ENCODE peak calls at places on chromosomes 16 and 17, in seven cellular contexts. One of them, this sample, is unnamed.

GRCh38 chr16:4081577-4082021 is 34.6 kb downstream of the ADCY9 start:
- DNase-seq in psoas muscle: no peak
- DNase-seq in cardiac muscle cell: no peak
- DNase-seq in esophagus squamous epithelium: no peak
- DNase-seq in effector memory CD4-positive, alpha-beta T cell: no peak
- DNase-seq in A549: no peak
- DNase-seq in Karpas-422: no peak
- DNase-seq in this sample: no peak

GRCh38 chr17:42026821-42027539 is 7.1 kb downstream of the NKIRAS2 start:
- DNase-seq in A549: no peak
- DNase-seq in Karpas-422: no peak
- DNase-seq in effector memory CD4-positive, alpha-beta T cell: no peak
- DNase-seq in esophagus squamous epithelium: no peak
- DNase-seq in psoas muscle: no peak
- DNase-seq in cardiac muscle cell: no peak
- DNase-seq in this sample: no peak

GRCh38 chr17:75832164-75832651 is 12.0 kb downstream of the UNC13D start:
- DNase-seq in psoas muscle: peak
- DNase-seq in Karpas-422: no peak
- DNase-seq in effector memory CD4-positive, alpha-beta T cell: peak
- DNase-seq in esophagus squamous epithelium: no peak
- DNase-seq in A549: no peak
- DNase-seq in cardiac muscle cell: no peak
- DNase-seq in this sample: no peak

GRCh38 chr16:30185141-30185682 is 1.8 kb downstream of the CORO1A start:
- DNase-seq in psoas muscle: peak
- DNase-seq in cardiac muscle cell: no peak
- DNase-seq in esophagus squamous epithelium: no peak
- DNase-seq in A549: no peak
- DNase-seq in Karpas-422: peak
- DNase-seq in effector memory CD4-positive, alpha-beta T cell: no peak
- DNase-seq in this sample: no peak

GRCh38 chr17:33964344-33964979 is 290.6 kb upstream of the CCL2 start:
- DNase-seq in psoas muscle: no peak
- DNase-seq in esophagus squamous epithelium: no peak
- DNase-seq in effector memory CD4-positive, alpha-beta T cell: no peak
- DNase-seq in A549: no peak
- DNase-seq in cardiac muscle cell: no peak
- DNase-seq in Karpas-422: peak
- DNase-seq in this sample: no peak

GRCh38 chr16:72240949-72241348 is 69.0 kb upstream of the PMFBP1 start:
- DNase-seq in A549: no peak
- DNase-seq in Karpas-422: no peak
- DNase-seq in psoas muscle: no peak
- DNase-seq in esophagus squamous epithelium: no peak
- DNase-seq in cardiac muscle cell: no peak
- DNase-seq in effector memory CD4-positive, alpha-beta T cell: no peak
- DNase-seq in this sample: no peak

GRCh38 chr16:6038966-6039530 is 941.5 kb upstream of the EEF2KMT start:
- DNase-seq in effector memory CD4-positive, alpha-beta T cell: no peak
- DNase-seq in Karpas-422: no peak
- DNase-seq in psoas muscle: no peak
- DNase-seq in A549: no peak
- DNase-seq in esophagus squamous epithelium: no peak
- DNase-seq in cardiac muscle cell: no peak
- DNase-seq in this sample: no peak

GRCh38 chr17:77555741-77556291 is 402.7 kb upstream of the TNRC6C start:
- DNase-seq in cardiac muscle cell: no peak
- DNase-seq in esophagus squamous epithelium: no peak
- DNase-seq in effector memory CD4-positive, alpha-beta T cell: no peak
- DNase-seq in A549: no peak
- DNase-seq in psoas muscle: peak
- DNase-seq in Karpas-422: no peak
- DNase-seq in this sample: no peak

GRCh38 chr16:24778676-24779075 is 49.2 kb downstream of the TNRC6A start:
- DNase-seq in Karpas-422: no peak
- DNase-seq in psoas muscle: no peak
- DNase-seq in effector memory CD4-positive, alpha-beta T cell: no peak
- DNase-seq in A549: no peak
- DNase-seq in esophagus squamous epithelium: no peak
- DNase-seq in cardiac muscle cell: no peak
- DNase-seq in this sample: no peak

GRCh38 chr16:74608944-74609343 is 2.0 kb upstream of the GLG1 start:
- DNase-seq in cardiac muscle cell: no peak
- DNase-seq in psoas muscle: no peak
- DNase-seq in A549: no peak
- DNase-seq in Karpas-422: no peak
- DNase-seq in esophagus squamous epithelium: no peak
- DNase-seq in effector memory CD4-positive, alpha-beta T cell: peak
- DNase-seq in this sample: no peak

GRCh38 chr16:17454331-17454730 is 16.4 kb downstream of the XYLT1 start:
- DNase-seq in effector memory CD4-positive, alpha-beta T cell: no peak
- DNase-seq in esophagus squamous epithelium: no peak
- DNase-seq in Karpas-422: no peak
- DNase-seq in cardiac muscle cell: no peak
- DNase-seq in psoas muscle: no peak
- DNase-seq in A549: no peak
- DNase-seq in this sample: no peak

GRCh38 chr16:88744839-88745521 is 38.7 kb downstream of the CTU2 start:
- DNase-seq in cardiac muscle cell: no peak
- DNase-seq in psoas muscle: no peak
- DNase-seq in esophagus squamous epithelium: no peak
- DNase-seq in A549: no peak
- DNase-seq in Karpas-422: no peak
- DNase-seq in effector memory CD4-positive, alpha-beta T cell: no peak
- DNase-seq in this sample: no peak

GRCh38 chr16:8852534-8852933 is 16.3 kb downstream of the CARHSP1 start:
- DNase-seq in effector memory CD4-positive, alpha-beta T cell: no peak
- DNase-seq in A549: no peak
- DNase-seq in esophagus squamous epithelium: no peak
- DNase-seq in cardiac muscle cell: no peak
- DNase-seq in psoas muscle: no peak
- DNase-seq in Karpas-422: no peak
- DNase-seq in this sample: no peak

GRCh38 chr16:21598676-21599157 is 660 bp upstream of the METTL9 start:
- DNase-seq in psoas muscle: no peak
- DNase-seq in cardiac muscle cell: no peak
- DNase-seq in A549: no peak
- DNase-seq in esophagus squamous epithelium: no peak
- DNase-seq in effector memory CD4-positive, alpha-beta T cell: no peak
- DNase-seq in Karpas-422: peak
- DNase-seq in this sample: no peak

GRCh38 chr16:47734987-47735594 is 274.0 kb downstream of the PHKB start:
- DNase-seq in A549: no peak
- DNase-seq in effector memory CD4-positive, alpha-beta T cell: no peak
- DNase-seq in esophagus squamous epithelium: no peak
- DNase-seq in Karpas-422: no peak
- DNase-seq in psoas muscle: no peak
- DNase-seq in cardiac muscle cell: no peak
- DNase-seq in this sample: no peak

GRCh38 chr17:76527430-76528111 is 9.9 kb downstream of the CYGB start:
- DNase-seq in psoas muscle: peak
- DNase-seq in A549: no peak
- DNase-seq in Karpas-422: peak
- DNase-seq in cardiac muscle cell: no peak
- DNase-seq in effector memory CD4-positive, alpha-beta T cell: peak
- DNase-seq in esophagus squamous epithelium: peak
- DNase-seq in this sample: no peak

GRCh38 chr16:89141884-89142267 is 29.7 kb upstream of the CDH15 start:
- DNase-seq in A549: no peak
- DNase-seq in cardiac muscle cell: no peak
- DNase-seq in effector memory CD4-positive, alpha-beta T cell: no peak
- DNase-seq in Karpas-422: no peak
- DNase-seq in psoas muscle: no peak
- DNase-seq in esophagus squamous epithelium: no peak
- DNase-seq in this sample: no peak

GRCh38 chr17:9817086-9817485 is 4.8 kb downstream of the GSG1L2 start:
- DNase-seq in psoas muscle: no peak
- DNase-seq in effector memory CD4-positive, alpha-beta T cell: no peak
- DNase-seq in A549: no peak
- DNase-seq in cardiac muscle cell: peak
- DNase-seq in Karpas-422: no peak
- DNase-seq in esophagus squamous epithelium: no peak
- DNase-seq in this sample: no peak

GRCh38 chr16:83717308-83717707 is 90.5 kb upstream of the HSBP1 start:
- DNase-seq in psoas muscle: no peak
- DNase-seq in A549: no peak
- DNase-seq in cardiac muscle cell: no peak
- DNase-seq in esophagus squamous epithelium: no peak
- DNase-seq in effector memory CD4-positive, alpha-beta T cell: no peak
- DNase-seq in Karpas-422: peak
- DNase-seq in this sample: no peak
- H3K27ac ChIP-seq in psoas muscle: no peak
- H3K27ac ChIP-seq in A549: no peak
- H3K27ac ChIP-seq in cardiac muscle cell: no peak
- H3K27ac ChIP-seq in esophagus squamous epithelium: no peak
- H3K27ac ChIP-seq in effector memory CD4-positive, alpha-beta T cell: no peak
- H3K27ac ChIP-seq in Karpas-422: no peak
- H3K27ac ChIP-seq in this sample: no peak

GRCh38 chr17:28906276-28907051 is 3.6 kb upstream of the DHRS13 start:
- DNase-seq in esophagus squamous epithelium: no peak
- DNase-seq in cardiac muscle cell: no peak
- DNase-seq in psoas muscle: no peak
- DNase-seq in effector memory CD4-positive, alpha-beta T cell: no peak
- DNase-seq in Karpas-422: no peak
- DNase-seq in A549: no peak
- DNase-seq in this sample: no peak
- H3K27ac ChIP-seq in esophagus squamous epithelium: peak
- H3K27ac ChIP-seq in cardiac muscle cell: no peak
- H3K27ac ChIP-seq in psoas muscle: no peak
- H3K27ac ChIP-seq in effector memory CD4-positive, alpha-beta T cell: no peak
- H3K27ac ChIP-seq in Karpas-422: no peak
- H3K27ac ChIP-seq in A549: no peak
- H3K27ac ChIP-seq in this sample: peak

DNA sequence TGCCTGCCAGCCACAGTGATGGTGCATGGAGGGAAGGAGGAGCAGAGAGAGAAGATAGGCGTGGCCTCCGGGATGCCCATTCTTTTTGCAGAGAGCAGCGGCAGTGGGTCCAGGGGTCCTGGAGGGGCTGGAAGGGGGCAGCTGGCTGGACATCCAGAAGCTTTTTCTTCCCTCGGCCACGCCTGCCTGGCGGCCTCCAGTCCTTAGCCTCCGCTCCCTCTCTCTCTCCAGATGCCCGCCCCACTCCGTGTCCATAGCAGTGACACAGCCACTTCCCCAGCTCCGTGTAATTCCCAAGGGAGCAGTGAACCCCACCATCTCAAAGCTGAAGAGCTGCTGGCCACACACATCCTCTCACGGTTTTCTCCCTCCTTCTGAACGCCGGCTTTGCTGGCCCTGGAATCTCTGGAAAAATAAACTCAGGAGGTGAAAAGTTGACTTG is 26.3 kb upstream of the CDC42EP4 start:
- DNase-seq in cardiac muscle cell: no peak
- DNase-seq in esophagus squamous epithelium: no peak
- DNase-seq in psoas muscle: no peak
- DNase-seq in A549: no peak
- DNase-seq in Karpas-422: no peak
- DNase-seq in effector memory CD4-positive, alpha-beta T cell: no peak
- DNase-seq in this sample: no peak
- H3K27ac ChIP-seq in cardiac muscle cell: no peak
- H3K27ac ChIP-seq in esophagus squamous epithelium: peak
- H3K27ac ChIP-seq in psoas muscle: peak
- H3K27ac ChIP-seq in A549: peak
- H3K27ac ChIP-seq in Karpas-422: no peak
- H3K27ac ChIP-seq in effector memory CD4-positive, alpha-beta T cell: no peak
- H3K27ac ChIP-seq in this sample: no peak

GRCh38 chr17:43740541-43740940 is 18.1 kb downstream of the SOST start:
- DNase-seq in A549: no peak
- DNase-seq in cardiac muscle cell: no peak
- DNase-seq in effector memory CD4-positive, alpha-beta T cell: no peak
- DNase-seq in esophagus squamous epithelium: no peak
- DNase-seq in Karpas-422: no peak
- DNase-seq in psoas muscle: no peak
- DNase-seq in this sample: no peak
- H3K27ac ChIP-seq in A549: peak
- H3K27ac ChIP-seq in cardiac muscle cell: no peak
- H3K27ac ChIP-seq in effector memory CD4-positive, alpha-beta T cell: no peak
- H3K27ac ChIP-seq in esophagus squamous epithelium: no peak
- H3K27ac ChIP-seq in Karpas-422: no peak
- H3K27ac ChIP-seq in psoas muscle: no peak
- H3K27ac ChIP-seq in this sample: no peak

GRCh38 chr17:28983286-28984240 is 22.3 kb downstream of the SEZ6 start:
- DNase-seq in Karpas-422: no peak
- DNase-seq in A549: no peak
- DNase-seq in effector memory CD4-positive, alpha-beta T cell: no peak
- DNase-seq in cardiac muscle cell: no peak
- DNase-seq in psoas muscle: no peak
- DNase-seq in esophagus squamous epithelium: no peak
- DNase-seq in this sample: no peak
- H3K27ac ChIP-seq in Karpas-422: no peak
- H3K27ac ChIP-seq in A549: no peak
- H3K27ac ChIP-seq in effector memory CD4-positive, alpha-beta T cell: peak
- H3K27ac ChIP-seq in cardiac muscle cell: no peak
- H3K27ac ChIP-seq in psoas muscle: no peak
- H3K27ac ChIP-seq in esophagus squamous epithelium: no peak
- H3K27ac ChIP-seq in this sample: peak

GRCh38 chr17:40319651-40320550 is 10.9 kb downstream of the RARA start:
- DNase-seq in effector memory CD4-positive, alpha-beta T cell: peak
- DNase-seq in Karpas-422: no peak
- DNase-seq in cardiac muscle cell: no peak
- DNase-seq in psoas muscle: peak
- DNase-seq in esophagus squamous epithelium: no peak
- DNase-seq in A549: no peak
- DNase-seq in this sample: no peak

GRCh38 chr17:40321502-40322416 is 12.8 kb downstream of the RARA start:
- DNase-seq in effector memory CD4-positive, alpha-beta T cell: no peak
- DNase-seq in esophagus squamous epithelium: no peak
- DNase-seq in Karpas-422: no peak
- DNase-seq in cardiac muscle cell: no peak
- DNase-seq in psoas muscle: peak
- DNase-seq in A549: no peak
- DNase-seq in this sample: no peak

GRCh38 chr17:40322417-40323315 is 13.7 kb downstream of the RARA start:
- DNase-seq in cardiac muscle cell: no peak
- DNase-seq in effector memory CD4-positive, alpha-beta T cell: peak
- DNase-seq in A549: peak
- DNase-seq in psoas muscle: peak
- DNase-seq in esophagus squamous epithelium: peak
- DNase-seq in Karpas-422: peak
- DNase-seq in this sample: peak

GRCh38 chr17:40318835-40319332 is 9.9 kb downstream of the RARA start:
- DNase-seq in effector memory CD4-positive, alpha-beta T cell: no peak
- DNase-seq in psoas muscle: no peak
- DNase-seq in esophagus squamous epithelium: no peak
- DNase-seq in Karpas-422: no peak
- DNase-seq in cardiac muscle cell: no peak
- DNase-seq in A549: no peak
- DNase-seq in this sample: no peak

GRCh38 chr17:40320771-40321501 is 12.0 kb downstream of the RARA start:
- DNase-seq in Karpas-422: no peak
- DNase-seq in A549: no peak
- DNase-seq in effector memory CD4-positive, alpha-beta T cell: peak
- DNase-seq in cardiac muscle cell: no peak
- DNase-seq in esophagus squamous epithelium: no peak
- DNase-seq in psoas muscle: peak
- DNase-seq in this sample: no peak
- H3K27ac ChIP-seq in Karpas-422: no peak
- H3K27ac ChIP-seq in A549: peak
- H3K27ac ChIP-seq in effector memory CD4-positive, alpha-beta T cell: peak
- H3K27ac ChIP-seq in cardiac muscle cell: no peak
- H3K27ac ChIP-seq in esophagus squamous epithelium: peak
- H3K27ac ChIP-seq in psoas muscle: peak
- H3K27ac ChIP-seq in this sample: peak